ENCODE peak calls at places on chromosome 7, in four cellular contexts. F is H9, D is mesendoderm, G is H1. R is an unnamed sample.

GRCh38 chr7:1537631-1538412 is 7.3 kb downstream of the MAFK start:
- DNase-seq in G (no peak), F (no peak), D (peak), R (peak)

GRCh38 chr7:146129296-146129695 is 12.7 kb downstream of the CNTNAP2 start:
- DNase-seq in D (peak), F (no peak), G (no peak), R (no peak)

GRCh38 chr7:119415682-119416081 is 857.3 kb upstream of the KCND2 start:
- DNase-seq in G (no peak), F (no peak), D (no peak), R (no peak)

GRCh38 chr7:137642467-137642866 is 204.3 kb downstream of the DGKI start:
- DNase-seq in F (no peak), D (no peak), G (no peak), R (peak)

GRCh38 chr7:74338366-74339108 is 49.3 kb downstream of the CLIP2 start:
- DNase-seq in G (no peak), D (no peak), F (no peak), R (no peak)

GRCh38 chr7:92461027-92462003 is 14.0 kb downstream of the GATAD1 start:
- DNase-seq in F (peak), G (no peak), D (peak), R (peak)

GRCh38 chr7:4633012-4633411 is 49.1 kb upstream of the FOXK1 start:
- DNase-seq in F (peak), G (no peak), D (peak), R (peak)

GRCh38 chr7:47210283-47210854 is 371.5 kb downstream of the TNS3 start:
- DNase-seq in F (no peak), D (no peak), G (no peak), R (no peak)

GRCh38 chr7:45670717-45671116 is 96.5 kb downstream of the ADCY1 start:
- DNase-seq in D (no peak), G (no peak), F (peak), R (no peak)

GRCh38 chr7:93574269-93574645 is 267 bp downstream of the CALCR start:
- DNase-seq in D (no peak), F (peak), G (no peak), R (no peak)

GRCh38 chr7:148436571-148436970 is 154.0 kb upstream of the C7orf33 start:
- DNase-seq in D (no peak), F (no peak), G (no peak), R (no peak)

GRCh38 chr7:137544450-137545058 is 201.0 kb upstream of the PTN start:
- DNase-seq in G (no peak), D (no peak), F (no peak), R (peak)

GRCh38 chr7:147474862-147475261 is 1115.7 kb upstream of the C7orf33 start:
- DNase-seq in G (no peak), D (no peak), F (no peak), R (no peak)

GRCh38 chr7:18087031-18087686 is 59.5 kb upstream of the PRPS1L1 start:
- DNase-seq in D (peak), F (peak), G (no peak), R (no peak)
- H4K5ac ChIP-seq in D (no peak), F (no peak), G (no peak), R (no peak)

GRCh38 chr7:42931834-42932651 is at the start of the genes MRPL32 and PSMA2:
- DNase-seq in D (peak), G (peak), F (peak), R (peak)
- H4K5ac ChIP-seq in D (no peak), G (peak), F (no peak), R (peak)

DNA sequence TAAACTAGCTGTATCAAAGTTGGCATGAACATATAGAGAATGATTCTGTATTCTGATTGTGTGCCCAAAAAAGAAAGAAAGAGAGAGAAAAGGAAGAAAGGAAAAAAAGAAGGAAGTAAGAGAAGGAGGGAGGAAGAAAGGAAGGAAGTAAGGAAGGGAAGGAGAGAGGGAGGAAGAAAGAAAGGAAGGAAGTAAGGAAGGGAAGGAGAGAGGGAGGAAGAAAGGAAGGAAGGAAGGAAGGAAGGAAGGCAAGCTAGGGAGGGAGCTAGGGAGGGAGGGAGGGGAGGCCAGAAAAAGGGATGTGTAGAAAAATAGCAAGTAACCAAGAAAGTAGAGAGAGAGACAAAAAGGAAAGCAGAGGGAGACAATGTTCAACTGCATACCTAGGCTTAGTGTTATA is 60.7 kb upstream of the TARP start:
- DNase-seq in F (no peak), D (no peak), G (no peak), R (no peak)
- H4K5ac ChIP-seq in F (no peak), D (no peak), G (no peak), R (no peak)

GRCh38 chr7:55365680-55366460 is 733 bp downstream of the LANCL2 start:
- DNase-seq in F (peak), D (peak), G (peak), R (peak)

GRCh38 chr7:55367283-55367840 is 2.2 kb downstream of the LANCL2 start:
- DNase-seq in G (no peak), D (no peak), F (no peak), R (no peak)

GRCh38 chr7:55369427-55369826 is 4.3 kb downstream of the LANCL2 start:
- DNase-seq in F (no peak), G (no peak), D (no peak), R (peak)

GRCh38 chr7:55366461-55367138 is 1.5 kb downstream of the LANCL2 start:
- DNase-seq in D (peak), G (no peak), F (no peak), R (no peak)

DNA sequence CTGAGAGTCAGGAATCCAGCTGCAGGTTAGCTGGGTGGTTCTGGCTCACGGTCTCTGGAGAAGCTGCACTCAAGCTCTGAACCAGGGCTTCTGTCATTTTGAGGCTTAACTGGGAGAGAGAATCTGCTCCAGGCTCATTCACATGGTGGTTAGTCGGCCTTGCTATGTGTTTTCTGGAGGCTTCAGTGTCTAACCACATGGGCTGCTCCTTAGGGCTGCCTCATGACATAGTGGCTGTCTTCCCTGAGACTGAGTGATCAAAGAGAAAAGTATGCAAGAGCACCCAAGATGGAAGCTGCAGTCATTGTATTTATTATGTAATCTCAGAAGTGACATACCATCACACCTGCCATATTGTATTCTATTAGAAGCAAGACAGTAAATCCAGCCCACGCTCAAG is 4.9 kb downstream of the LANCL2 start:
- DNase-seq in G (no peak), F (no peak), D (no peak), R (peak)
- H4K5ac ChIP-seq in G (no peak), F (no peak), D (no peak), R (peak)

GRCh38 chr7:140698477-140698876 is 2.0 kb downstream of the NDUFB2 start:
- DNase-seq in D (no peak), G (no peak), F (no peak), R (no peak)
- H4K5ac ChIP-seq in D (no peak), G (no peak), F (no peak), R (no peak)

GRCh38 chr7:95601324-95601723 is 5.0 kb upstream of the PDK4 start:
- DNase-seq in G (no peak), D (no peak), F (no peak), R (no peak)
- H4K5ac ChIP-seq in G (no peak), D (no peak), F (no peak), R (no peak)

GRCh38 chr7:113033959-113034358 is 52.7 kb downstream of the GPR85 start:
- DNase-seq in G (no peak), D (no peak), F (no peak), R (no peak)
- H4K5ac ChIP-seq in G (no peak), D (no peak), F (no peak), R (no peak)

GRCh38 chr7:51590746-51591145 is 274.1 kb upstream of the COBL start:
- DNase-seq in G (peak), F (peak), D (peak), R (no peak)

GRCh38 chr7:51589111-51589510 is 272.5 kb upstream of the COBL start:
- DNase-seq in F (no peak), D (no peak), G (no peak), R (no peak)

GRCh38 chr7:51591223-51591622 is 274.6 kb upstream of the COBL start:
- DNase-seq in G (no peak), D (no peak), F (no peak), R (no peak)

GRCh38 chr7:51593638-51594037 is 277.0 kb upstream of the COBL start:
- DNase-seq in G (no peak), F (no peak), D (peak), R (no peak)

DNA sequence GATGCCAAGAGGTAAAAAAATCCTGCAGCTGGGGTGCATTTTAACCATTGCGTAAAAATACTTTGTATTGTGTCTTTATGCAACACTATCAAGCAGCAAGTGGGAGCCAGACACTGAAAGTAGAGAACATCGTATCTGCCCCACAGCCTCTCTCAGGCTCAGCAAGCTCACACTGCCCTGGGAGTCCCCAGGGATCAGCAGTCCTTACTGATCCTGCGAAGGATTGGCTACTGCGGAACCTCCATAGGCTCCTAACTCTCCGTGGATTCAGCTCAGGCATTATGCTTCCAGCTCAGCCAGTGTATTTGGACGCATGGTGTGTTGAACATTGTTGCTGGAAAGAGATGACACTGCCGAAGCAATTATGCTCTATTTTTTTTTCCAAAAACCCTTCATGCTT is 276.2 kb upstream of the COBL start:
- DNase-seq in F (no peak), G (no peak), D (peak), R (no peak)
- H4K5ac ChIP-seq in F (no peak), G (no peak), D (no peak), R (no peak)

GRCh38 chr7:141417506-141417905 is 133.7 kb upstream of the AGK start:
- DNase-seq in D (no peak), F (no peak), G (no peak), R (no peak)
- H4K5ac ChIP-seq in D (no peak), F (no peak), G (no peak), R (no peak)